ENCODE peak calls at places on chromosome 5, in four cellular contexts. P is H9, N is mesendoderm, J is IMR-90. I is an unnamed sample.

GRCh38 chr5:116652903-116653302 is 78.3 kb upstream of the SEMA6A start:
- DNase-seq in N (peak), J (no peak), P (no peak), I (no peak)

GRCh38 chr5:149618581-149619248 is 37.4 kb downstream of the ARHGEF37 start:
- DNase-seq in J (peak), N (peak), P (peak), I (peak)

GRCh38 chr5:42851441-42851840 is 39.7 kb upstream of the SELENOP start:
- DNase-seq in N (no peak), J (no peak), P (no peak), I (no peak)

GRCh38 chr5:92353107-92354030 is 970.3 kb upstream of the ARRDC3 start:
- DNase-seq in N (no peak), J (peak), P (no peak), I (no peak)

GRCh38 chr5:137599479-137599878 is 100.4 kb upstream of the SPOCK1 start:
- DNase-seq in P (no peak), J (no peak), N (no peak), I (no peak)

GRCh38 chr5:178114325-178115135 is 1.2 kb downstream of the N4BP3 start:
- DNase-seq in N (peak), P (no peak), J (no peak), I (no peak)

GRCh38 chr5:135319458-135319857 is 79.6 kb downstream of the MACROH2A1 start:
- DNase-seq in N (no peak), P (peak), J (no peak), I (no peak)

GRCh38 chr5:35777358-35778087 is 79.2 kb upstream of the IL7R start:
- DNase-seq in N (peak), J (peak), P (peak), I (no peak)

GRCh38 chr5:39494099-39494498 is 69.3 kb upstream of the DAB2 start:
- DNase-seq in J (peak), N (no peak), P (no peak), I (no peak)

GRCh38 chr5:57441557-57441956 is 41.1 kb downstream of the ACTBL2 start:
- DNase-seq in P (no peak), N (no peak), J (peak), I (no peak)
- H3K56ac ChIP-seq in P (no peak), N (no peak), J (peak), I (no peak)

GRCh38 chr5:172745406-172745805 is 25.6 kb downstream of the DUSP1 start:
- DNase-seq in N (no peak), J (no peak), P (no peak), I (no peak)
- H3K56ac ChIP-seq in N (no peak), J (no peak), P (no peak), I (no peak)

GRCh38 chr5:176513788-176514187 is 23.4 kb downstream of the RNF44 start:
- DNase-seq in J (no peak), N (no peak), P (no peak), I (no peak)

GRCh38 chr5:176508603-176509002 is 28.6 kb downstream of the RNF44 start:
- DNase-seq in J (peak), P (no peak), N (no peak), I (no peak)

GRCh38 chr5:176507911-176508310 is 29.3 kb downstream of the RNF44 start:
- DNase-seq in P (no peak), N (no peak), J (no peak), I (no peak)
- H3K56ac ChIP-seq in P (no peak), N (no peak), J (no peak), I (no peak)

GRCh38 chr5:96751203-96752169 is 56.3 kb downstream of the ERAP1 start:
- DNase-seq in P (no peak), N (no peak), J (no peak), I (no peak)
- H3K56ac ChIP-seq in P (no peak), N (no peak), J (no peak), I (no peak)

GRCh38 chr5:107964722-107965121 is 294.0 kb upstream of the EFNA5 start:
- DNase-seq in J (no peak), N (peak), P (no peak), I (no peak)

GRCh38 chr5:107968465-107968864 is 297.7 kb upstream of the EFNA5 start:
- DNase-seq in P (no peak), N (no peak), J (peak), I (no peak)

GRCh38 chr5:107968998-107969397 is 298.3 kb upstream of the EFNA5 start:
- DNase-seq in P (no peak), N (no peak), J (peak), I (no peak)

GRCh38 chr5:107966216-107966615 is 295.5 kb upstream of the EFNA5 start:
- DNase-seq in J (peak), N (peak), P (no peak), I (no peak)
- H3K56ac ChIP-seq in J (no peak), N (no peak), P (no peak), I (no peak)

GRCh38 chr5:140185409-140185808 is 10.4 kb downstream of the CYSTM1 start:
- DNase-seq in P (no peak), N (no peak), J (no peak), I (no peak)
- H3K56ac ChIP-seq in P (no peak), N (no peak), J (no peak), I (no peak)

GRCh38 chr5:80835128-80835527 is 125.0 kb upstream of the RASGRF2 start:
- DNase-seq in N (no peak), P (no peak), J (no peak), I (no peak)
- H3K56ac ChIP-seq in N (no peak), P (no peak), J (no peak), I (no peak)